ENCODE peak calls at places on chromosomes 13 and 19, in nine cellular contexts. O is stimulated activated CD4-positive, alpha-beta T cell treated with anti-CD3 and anti-CD28 coated beads, Interleukin-2, amount 100 ng/mL, for 48 hours; J is AG08395; U is GM12865; B is ELR; S is left ventricle myocardium inferior; V is putamen; A is IMR-90; E is CD8-positive, alpha-beta memory T cell. Q is an unnamed sample.

GRCh38 chr13:25225970-25226369 is 53.9 kb upstream of the AMER2 start:
- DNase-seq in O (no peak), J (no peak), U (no peak), B (no peak), S (no peak), V (no peak), A (no peak), E (no peak), Q (no peak)

GRCh38 chr19:53659292-53659691 is 27.5 kb downstream of the DPRX start:
- DNase-seq in O (no peak), J (no peak), U (no peak), B (peak), S (no peak), V (peak), A (no peak), E (no peak), Q (no peak)

GRCh38 chr13:57996717-57997116 is 365.2 kb downstream of the PCDH17 start:
- DNase-seq in O (no peak), J (no peak), U (no peak), B (no peak), S (no peak), V (no peak), A (no peak), E (no peak), Q (no peak)

GRCh38 chr19:29810504-29810871 is 1.3 kb upstream of the CCNE1 start:
- DNase-seq in O (no peak), J (no peak), U (peak), B (peak), S (no peak), V (no peak), A (peak), E (no peak), Q (no peak)

GRCh38 chr13:110521296-110521680 is 40.2 kb downstream of the RAB20 start:
- DNase-seq in O (no peak), J (no peak), U (no peak), B (no peak), S (no peak), V (no peak), A (no peak), E (no peak), Q (no peak)

GRCh38 chr13:27043013-27043412 is 128.6 kb downstream of the USP12 start:
- DNase-seq in O (no peak), J (peak), U (no peak), B (peak), S (no peak), V (peak), A (peak), E (no peak), Q (no peak)

GRCh38 chr13:29435125-29435911 is 160.2 kb downstream of the SLC7A1 start:
- DNase-seq in O (no peak), J (peak), U (no peak), B (peak), S (no peak), V (no peak), A (peak), E (no peak), Q (no peak)

GRCh38 chr19:12833747-12834417 is 497 bp downstream of the RTBDN start:
- DNase-seq in O (no peak), J (peak), U (peak), B (peak), S (no peak), V (no peak), A (no peak), E (peak), Q (no peak)

GRCh38 chr19:16375936-16376185 is 51.2 kb downstream of the KLF2 start:
- DNase-seq in O (no peak), J (no peak), U (no peak), B (no peak), S (no peak), V (no peak), A (no peak), E (no peak), Q (no peak)

GRCh38 chr19:12847159-12848139 is 9.1 kb downstream of the MAST1 start:
- DNase-seq in O (peak), J (peak), U (peak), B (peak), S (peak), V (peak), A (peak), E (peak), Q (peak)

GRCh38 chr19:55369651-55370304 is 485 bp downstream of the IL11 start:
- DNase-seq in O (no peak), J (peak), U (no peak), B (peak), S (no peak), V (no peak), A (peak), E (peak), Q (no peak)

GRCh38 chr19:13095393-13095784 is 7.3 kb downstream of the LYL1 start:
- DNase-seq in O (no peak), J (no peak), U (no peak), B (no peak), S (no peak), V (no peak), A (no peak), E (no peak), Q (no peak)

GRCh38 chr13:51136276-51136980 is 25.4 kb upstream of the C13orf42 start:
- DNase-seq in O (no peak), J (no peak), U (no peak), B (no peak), S (no peak), V (no peak), A (no peak), E (no peak), Q (no peak)

GRCh38 chr19:41588497-41589209 is 12.7 kb downstream of the CEACAM21 start:
- DNase-seq in O (no peak), J (peak), U (peak), B (peak), S (no peak), V (no peak), A (peak), E (no peak), Q (no peak)

GRCh38 chr19:48946789-48947542 is 7.7 kb upstream of the BAX start:
- DNase-seq in O (no peak), J (no peak), U (no peak), B (no peak), S (no peak), V (no peak), A (no peak), E (no peak), Q (no peak)

GRCh38 chr19:45638930-45639729 is at the start of gene EML2:
- DNase-seq in O (peak), J (peak), U (peak), B (peak), S (peak), V (no peak), A (no peak), E (peak), Q (peak)

GRCh38 chr19:50705422-50706019 is 14.1 kb downstream of the SHANK1 start:
- DNase-seq in O (peak), J (peak), U (peak), B (peak), S (no peak), V (no peak), A (peak), E (no peak), Q (no peak)

GRCh38 chr13:111630411-111630810 is 310.0 kb downstream of the TEX29 start:
- DNase-seq in O (no peak), J (no peak), U (no peak), B (no peak), S (no peak), V (no peak), A (no peak), E (no peak), Q (no peak)

GRCh38 chr13:98998831-98999634 is 21.2 kb upstream of the DOCK9 start:
- DNase-seq in O (no peak), J (peak), U (peak), B (peak), S (no peak), V (no peak), A (no peak), E (no peak), Q (peak)

GRCh38 chr19:49114630-49115363 is 627 bp downstream of the LIN7B start:
- DNase-seq in O (peak), J (peak), U (no peak), B (peak), S (peak), V (peak), A (peak), E (no peak), Q (no peak)

GRCh38 chr13:114155923-114156883 is 22.9 kb upstream of the CFAP97D2 start:
- DNase-seq in O (no peak), J (no peak), U (no peak), B (no peak), S (no peak), V (no peak), A (no peak), E (no peak), Q (no peak)

GRCh38 chr13:27147530-27148170 is 24.0 kb downstream of the USP12 start:
- DNase-seq in O (no peak), J (no peak), U (peak), B (peak), S (no peak), V (peak), A (peak), E (no peak), Q (no peak)

GRCh38 chr19:10553943-10554381 is 10.3 kb downstream of the ATG4D start:
- DNase-seq in O (no peak), J (no peak), U (peak), B (no peak), S (no peak), V (no peak), A (no peak), E (peak), Q (peak)

GRCh38 chr13:104301216-104301975 is 1235.2 kb upstream of the SLC10A2 start:
- DNase-seq in O (no peak), J (no peak), U (no peak), B (no peak), S (no peak), V (no peak), A (peak), E (no peak), Q (no peak)

GRCh38 chr19:3585301-3586123 is at the start of gene GIPC3:
- DNase-seq in O (no peak), J (no peak), U (no peak), B (no peak), S (no peak), V (no peak), A (no peak), E (no peak), Q (no peak)

GRCh38 chr13:73220966-73221720 is 162.3 kb downstream of the KLF5 start:
- DNase-seq in O (no peak), J (no peak), U (peak), B (peak), S (no peak), V (no peak), A (peak), E (no peak), Q (no peak)

GRCh38 chr13:89568746-89569145 is 1778.7 kb upstream of the MIR17HG start:
- DNase-seq in O (no peak), J (no peak), U (no peak), B (no peak), S (no peak), V (no peak), A (no peak), E (no peak), Q (no peak)

GRCh38 chr19:38211779-38212178 is 12.2 kb downstream of the DPF1 start:
- DNase-seq in O (no peak), J (no peak), U (no peak), B (no peak), S (no peak), V (no peak), A (no peak), E (no peak), Q (no peak)

GRCh38 chr19:1315470-1316166 is 29.9 kb downstream of the EFNA2 start:
- DNase-seq in O (peak), J (peak), U (peak), B (peak), S (peak), V (peak), A (peak), E (no peak), Q (no peak)

GRCh38 chr13:22081430-22081829 is 410.6 kb downstream of the FGF9 start:
- DNase-seq in O (no peak), J (no peak), U (no peak), B (no peak), S (no peak), V (no peak), A (no peak), E (no peak), Q (no peak)

GRCh38 chr13:60397693-60398437 is 845 bp downstream of the TDRD3 start:
- DNase-seq in O (peak), J (peak), U (peak), B (peak), S (peak), V (peak), A (peak), E (peak), Q (no peak)

GRCh38 chr13:74153316-74153715 is 19.1 kb upstream of the KLF12 start:
- DNase-seq in O (no peak), J (no peak), U (no peak), B (no peak), S (no peak), V (no peak), A (no peak), E (no peak), Q (no peak)

GRCh38 chr13:52085416-52085815 is 43.5 kb downstream of the NEK5 start:
- DNase-seq in O (no peak), J (peak), U (no peak), B (peak), S (no peak), V (no peak), A (peak), E (no peak), Q (no peak)

GRCh38 chr13:78376033-78376432 is 227.3 kb downstream of the POU4F1 start:
- DNase-seq in O (no peak), J (no peak), U (no peak), B (no peak), S (no peak), V (no peak), A (no peak), E (no peak), Q (no peak)

GRCh38 chr19:871446-872265 is 12.2 kb downstream of the CFD start:
- DNase-seq in O (no peak), J (peak), U (no peak), B (no peak), S (no peak), V (no peak), A (peak), E (peak), Q (no peak)

GRCh38 chr19:35207391-35207871 is 21.1 kb downstream of the FAM187B start:
- DNase-seq in O (no peak), J (no peak), U (no peak), B (no peak), S (no peak), V (no peak), A (no peak), E (peak), Q (peak)

GRCh38 chr19:17929056-17929455 is 3.8 kb upstream of the CCDC124 start:
- DNase-seq in O (no peak), J (no peak), U (peak), B (no peak), S (no peak), V (no peak), A (no peak), E (no peak), Q (no peak)

GRCh38 chr19:45403781-45404556 is 900 bp downstream of the PPP1R13L start:
- DNase-seq in O (peak), J (no peak), U (peak), B (peak), S (peak), V (no peak), A (no peak), E (peak), Q (peak)

GRCh38 chr19:44585371-44586141 is 27.8 kb upstream of the IGSF23 start:
- DNase-seq in O (no peak), J (peak), U (no peak), B (peak), S (no peak), V (no peak), A (peak), E (no peak), Q (no peak)

GRCh38 chr13:51278426-51279130 is 56.4 kb downstream of the FAM124A start:
- DNase-seq in O (no peak), J (no peak), U (no peak), B (no peak), S (no peak), V (no peak), A (no peak), E (no peak), Q (no peak)

Q was measured in T-helper 22 cell.